ENCODE peak calls at places on chromosome 13, in five cellular contexts. One of them, this sample, is unnamed.

GRCh38 chr13:46527237-46527636 is 25.7 kb upstream of the LRCH1 start:
- DNase-seq in stimulated activated CD8-positive, alpha-beta memory T cell treated with anti-CD3 and anti-CD28 coated beads, Interleukin-15, amount 100 ng/mL, for 24 hours: no peak
- DNase-seq in T1000: no peak
- DNase-seq in MM.1S: no peak
- DNase-seq in EL: no peak
- DNase-seq in this sample: no peak

GRCh38 chr13:110856941-110857835 is 57.7 kb downstream of the ANKRD10 start:
- DNase-seq in stimulated activated CD8-positive, alpha-beta memory T cell treated with anti-CD3 and anti-CD28 coated beads, Interleukin-15, amount 100 ng/mL, for 24 hours: no peak
- DNase-seq in MM.1S: peak
- DNase-seq in EL: no peak
- DNase-seq in T1000: no peak
- DNase-seq in this sample: no peak

GRCh38 chr13:31846984-31847752 is 107.8 kb downstream of the RXFP2 start:
- DNase-seq in EL: peak
- DNase-seq in T1000: no peak
- DNase-seq in stimulated activated CD8-positive, alpha-beta memory T cell treated with anti-CD3 and anti-CD28 coated beads, Interleukin-15, amount 100 ng/mL, for 24 hours: no peak
- DNase-seq in MM.1S: no peak
- DNase-seq in this sample: no peak

GRCh38 chr13:60661514-60661913 is 264.5 kb downstream of the TDRD3 start:
- DNase-seq in EL: no peak
- DNase-seq in stimulated activated CD8-positive, alpha-beta memory T cell treated with anti-CD3 and anti-CD28 coated beads, Interleukin-15, amount 100 ng/mL, for 24 hours: no peak
- DNase-seq in T1000: no peak
- DNase-seq in MM.1S: no peak
- DNase-seq in this sample: no peak

GRCh38 chr13:41645313-41645712 is 188.0 kb downstream of the RGCC start:
- DNase-seq in stimulated activated CD8-positive, alpha-beta memory T cell treated with anti-CD3 and anti-CD28 coated beads, Interleukin-15, amount 100 ng/mL, for 24 hours: no peak
- DNase-seq in EL: peak
- DNase-seq in T1000: no peak
- DNase-seq in MM.1S: no peak
- DNase-seq in this sample: peak

GRCh38 chr13:64925727-64926126 is 2304.4 kb downstream of the PCDH9 start:
- DNase-seq in stimulated activated CD8-positive, alpha-beta memory T cell treated with anti-CD3 and anti-CD28 coated beads, Interleukin-15, amount 100 ng/mL, for 24 hours: no peak
- DNase-seq in T1000: no peak
- DNase-seq in EL: no peak
- DNase-seq in MM.1S: no peak
- DNase-seq in this sample: peak

GRCh38 chr13:90968510-90968909 is 379.0 kb upstream of the MIR17HG start:
- DNase-seq in stimulated activated CD8-positive, alpha-beta memory T cell treated with anti-CD3 and anti-CD28 coated beads, Interleukin-15, amount 100 ng/mL, for 24 hours: no peak
- DNase-seq in T1000: no peak
- DNase-seq in EL: no peak
- DNase-seq in MM.1S: no peak
- DNase-seq in this sample: no peak

GRCh38 chr13:80342541-80343371 is 1.8 kb upstream of the SPRY2 start:
- DNase-seq in EL: peak
- DNase-seq in T1000: peak
- DNase-seq in stimulated activated CD8-positive, alpha-beta memory T cell treated with anti-CD3 and anti-CD28 coated beads, Interleukin-15, amount 100 ng/mL, for 24 hours: peak
- DNase-seq in MM.1S: peak
- DNase-seq in this sample: peak

GRCh38 chr13:37598572-37598971 is at the start of gene POSTN:
- DNase-seq in T1000: no peak
- DNase-seq in stimulated activated CD8-positive, alpha-beta memory T cell treated with anti-CD3 and anti-CD28 coated beads, Interleukin-15, amount 100 ng/mL, for 24 hours: no peak
- DNase-seq in MM.1S: no peak
- DNase-seq in EL: no peak
- DNase-seq in this sample: no peak

GRCh38 chr13:94534171-94534570 is 54.7 kb upstream of the DCT start:
- DNase-seq in stimulated activated CD8-positive, alpha-beta memory T cell treated with anti-CD3 and anti-CD28 coated beads, Interleukin-15, amount 100 ng/mL, for 24 hours: no peak
- DNase-seq in EL: peak
- DNase-seq in T1000: no peak
- DNase-seq in MM.1S: no peak
- DNase-seq in this sample: no peak

GRCh38 chr13:91922969-91923592 is 524.7 kb downstream of the GPC5 start:
- DNase-seq in EL: no peak
- DNase-seq in T1000: no peak
- DNase-seq in MM.1S: no peak
- DNase-seq in stimulated activated CD8-positive, alpha-beta memory T cell treated with anti-CD3 and anti-CD28 coated beads, Interleukin-15, amount 100 ng/mL, for 24 hours: no peak
- DNase-seq in this sample: no peak

GRCh38 chr13:98999635-98999952 is 21.7 kb upstream of the DOCK9 start:
- DNase-seq in stimulated activated CD8-positive, alpha-beta memory T cell treated with anti-CD3 and anti-CD28 coated beads, Interleukin-15, amount 100 ng/mL, for 24 hours: no peak
- DNase-seq in EL: no peak
- DNase-seq in MM.1S: no peak
- DNase-seq in T1000: no peak
- DNase-seq in this sample: no peak

GRCh38 chr13:71867101-71867814 is at the start of gene DACH1:
- DNase-seq in EL: peak
- DNase-seq in T1000: peak
- DNase-seq in MM.1S: peak
- DNase-seq in stimulated activated CD8-positive, alpha-beta memory T cell treated with anti-CD3 and anti-CD28 coated beads, Interleukin-15, amount 100 ng/mL, for 24 hours: no peak
- DNase-seq in this sample: peak

GRCh38 chr13:80276371-80277289 is 64.3 kb downstream of the SPRY2 start:
- DNase-seq in EL: peak
- DNase-seq in stimulated activated CD8-positive, alpha-beta memory T cell treated with anti-CD3 and anti-CD28 coated beads, Interleukin-15, amount 100 ng/mL, for 24 hours: no peak
- DNase-seq in T1000: no peak
- DNase-seq in MM.1S: no peak
- DNase-seq in this sample: peak

GRCh38 chr13:57633950-57634828 is 2.6 kb downstream of the PCDH17 start:
- DNase-seq in T1000: no peak
- DNase-seq in stimulated activated CD8-positive, alpha-beta memory T cell treated with anti-CD3 and anti-CD28 coated beads, Interleukin-15, amount 100 ng/mL, for 24 hours: no peak
- DNase-seq in MM.1S: no peak
- DNase-seq in EL: no peak
- DNase-seq in this sample: peak

GRCh38 chr13:50801087-50801931 is 42.2 kb downstream of the DLEU7 start:
- DNase-seq in EL: peak
- DNase-seq in T1000: no peak
- DNase-seq in stimulated activated CD8-positive, alpha-beta memory T cell treated with anti-CD3 and anti-CD28 coated beads, Interleukin-15, amount 100 ng/mL, for 24 hours: no peak
- DNase-seq in MM.1S: peak
- DNase-seq in this sample: no peak

GRCh38 chr13:44801990-44802389 is 187.3 kb downstream of the NUFIP1 start:
- DNase-seq in EL: peak
- DNase-seq in MM.1S: no peak
- DNase-seq in stimulated activated CD8-positive, alpha-beta memory T cell treated with anti-CD3 and anti-CD28 coated beads, Interleukin-15, amount 100 ng/mL, for 24 hours: no peak
- DNase-seq in T1000: no peak
- DNase-seq in this sample: no peak

GRCh38 chr13:49985129-49985528 is 11.7 kb upstream of the TRIM13 start:
- DNase-seq in MM.1S: no peak
- DNase-seq in T1000: no peak
- DNase-seq in EL: no peak
- DNase-seq in stimulated activated CD8-positive, alpha-beta memory T cell treated with anti-CD3 and anti-CD28 coated beads, Interleukin-15, amount 100 ng/mL, for 24 hours: no peak
- DNase-seq in this sample: no peak

GRCh38 chr13:46909037-46909436 is 12.2 kb upstream of the HTR2A start:
- DNase-seq in MM.1S: no peak
- DNase-seq in stimulated activated CD8-positive, alpha-beta memory T cell treated with anti-CD3 and anti-CD28 coated beads, Interleukin-15, amount 100 ng/mL, for 24 hours: no peak
- DNase-seq in T1000: no peak
- DNase-seq in EL: no peak
- DNase-seq in this sample: no peak

GRCh38 chr13:49926019-49926418 is 10.1 kb downstream of the SPRYD7 start:
- DNase-seq in EL: no peak
- DNase-seq in stimulated activated CD8-positive, alpha-beta memory T cell treated with anti-CD3 and anti-CD28 coated beads, Interleukin-15, amount 100 ng/mL, for 24 hours: no peak
- DNase-seq in T1000: no peak
- DNase-seq in MM.1S: no peak
- DNase-seq in this sample: no peak

GRCh38 chr13:38686635-38687245 is at the start of gene FREM2:
- DNase-seq in EL: peak
- DNase-seq in stimulated activated CD8-positive, alpha-beta memory T cell treated with anti-CD3 and anti-CD28 coated beads, Interleukin-15, amount 100 ng/mL, for 24 hours: no peak
- DNase-seq in T1000: peak
- DNase-seq in MM.1S: peak
- DNase-seq in this sample: peak

GRCh38 chr13:73938375-73939070 is 195.7 kb downstream of the KLF12 start:
- DNase-seq in stimulated activated CD8-positive, alpha-beta memory T cell treated with anti-CD3 and anti-CD28 coated beads, Interleukin-15, amount 100 ng/mL, for 24 hours: no peak
- DNase-seq in EL: peak
- DNase-seq in MM.1S: no peak
- DNase-seq in T1000: no peak
- DNase-seq in this sample: no peak

GRCh38 chr13:106033634-106034033 is 501.8 kb downstream of the EFNB2 start:
- DNase-seq in MM.1S: no peak
- DNase-seq in stimulated activated CD8-positive, alpha-beta memory T cell treated with anti-CD3 and anti-CD28 coated beads, Interleukin-15, amount 100 ng/mL, for 24 hours: no peak
- DNase-seq in T1000: no peak
- DNase-seq in EL: no peak
- DNase-seq in this sample: no peak

GRCh38 chr13:80477641-80478443 is 136.9 kb upstream of the SPRY2 start:
- DNase-seq in stimulated activated CD8-positive, alpha-beta memory T cell treated with anti-CD3 and anti-CD28 coated beads, Interleukin-15, amount 100 ng/mL, for 24 hours: no peak
- DNase-seq in EL: no peak
- DNase-seq in MM.1S: no peak
- DNase-seq in T1000: no peak
- DNase-seq in this sample: no peak

GRCh38 chr13:95360464-95361097 is 59.3 kb upstream of the ABCC4 start:
- DNase-seq in EL: no peak
- DNase-seq in T1000: no peak
- DNase-seq in MM.1S: no peak
- DNase-seq in stimulated activated CD8-positive, alpha-beta memory T cell treated with anti-CD3 and anti-CD28 coated beads, Interleukin-15, amount 100 ng/mL, for 24 hours: no peak
- DNase-seq in this sample: no peak

GRCh38 chr13:28077231-28077630 is 23.1 kb downstream of the FLT3 start:
- DNase-seq in stimulated activated CD8-positive, alpha-beta memory T cell treated with anti-CD3 and anti-CD28 coated beads, Interleukin-15, amount 100 ng/mL, for 24 hours: no peak
- DNase-seq in MM.1S: no peak
- DNase-seq in T1000: no peak
- DNase-seq in EL: no peak
- DNase-seq in this sample: no peak

GRCh38 chr13:47594833-47595232 is 406.2 kb downstream of the SUCLA2 start:
- DNase-seq in T1000: no peak
- DNase-seq in stimulated activated CD8-positive, alpha-beta memory T cell treated with anti-CD3 and anti-CD28 coated beads, Interleukin-15, amount 100 ng/mL, for 24 hours: no peak
- DNase-seq in MM.1S: no peak
- DNase-seq in EL: peak
- DNase-seq in this sample: no peak

GRCh38 chr13:52845766-52846566 is 2.5 kb downstream of the PCDH8 start:
- DNase-seq in T1000: no peak
- DNase-seq in MM.1S: no peak
- DNase-seq in EL: no peak
- DNase-seq in stimulated activated CD8-positive, alpha-beta memory T cell treated with anti-CD3 and anti-CD28 coated beads, Interleukin-15, amount 100 ng/mL, for 24 hours: no peak
- DNase-seq in this sample: peak

GRCh38 chr13:112071011-112071901 is 4.3 kb downstream of the SOX1 start:
- DNase-seq in EL: no peak
- DNase-seq in MM.1S: no peak
- DNase-seq in stimulated activated CD8-positive, alpha-beta memory T cell treated with anti-CD3 and anti-CD28 coated beads, Interleukin-15, amount 100 ng/mL, for 24 hours: no peak
- DNase-seq in T1000: no peak
- DNase-seq in this sample: no peak

GRCh38 chr13:101569807-101570206 is 117.3 kb downstream of the ITGBL1 start:
- DNase-seq in MM.1S: no peak
- DNase-seq in T1000: no peak
- DNase-seq in EL: no peak
- DNase-seq in stimulated activated CD8-positive, alpha-beta memory T cell treated with anti-CD3 and anti-CD28 coated beads, Interleukin-15, amount 100 ng/mL, for 24 hours: no peak
- DNase-seq in this sample: no peak

GRCh38 chr13:54016548-54016947 is 987.9 kb downstream of the OLFM4 start:
- DNase-seq in stimulated activated CD8-positive, alpha-beta memory T cell treated with anti-CD3 and anti-CD28 coated beads, Interleukin-15, amount 100 ng/mL, for 24 hours: no peak
- DNase-seq in EL: no peak
- DNase-seq in T1000: no peak
- DNase-seq in MM.1S: no peak
- DNase-seq in this sample: no peak

GRCh38 chr13:39451860-39452301 is 151.1 kb downstream of the LHFPL6 start:
- DNase-seq in stimulated activated CD8-positive, alpha-beta memory T cell treated with anti-CD3 and anti-CD28 coated beads, Interleukin-15, amount 100 ng/mL, for 24 hours: no peak
- DNase-seq in T1000: no peak
- DNase-seq in EL: no peak
- DNase-seq in MM.1S: no peak
- DNase-seq in this sample: no peak

GRCh38 chr13:27599845-27600553 is 20.3 kb downstream of the LNX2 start:
- DNase-seq in EL: peak
- DNase-seq in stimulated activated CD8-positive, alpha-beta memory T cell treated with anti-CD3 and anti-CD28 coated beads, Interleukin-15, amount 100 ng/mL, for 24 hours: no peak
- DNase-seq in T1000: peak
- DNase-seq in MM.1S: no peak
- DNase-seq in this sample: no peak

GRCh38 chr13:102195566-102196462 is 206.0 kb downstream of the FGF14 start:
- DNase-seq in stimulated activated CD8-positive, alpha-beta memory T cell treated with anti-CD3 and anti-CD28 coated beads, Interleukin-15, amount 100 ng/mL, for 24 hours: no peak
- DNase-seq in MM.1S: no peak
- DNase-seq in EL: no peak
- DNase-seq in T1000: no peak
- DNase-seq in this sample: no peak